ENCODE peak calls at places on chromosomes 6 and 20, in six cellular contexts. W is CD14-positive monocyte, L is cardiac muscle cell, K is fibroblast of lung, R is fibroblast of the aortic adventitia, H is lung. J is an unnamed sample.

GRCh38 chr6:139316622-139317317 is 25.0 kb upstream of the TXLNB start:
- DNase-seq in W (no peak), L (no peak), K (peak), R (no peak), H (no peak), J (no peak)

GRCh38 chr6:87697581-87698552 is 4.2 kb downstream of the AKIRIN2 start:
- DNase-seq in W (no peak), L (no peak), K (peak), R (peak), H (no peak), J (no peak)

GRCh38 chr20:3041818-3042504 is 1.5 kb upstream of the GNRH2 start:
- DNase-seq in W (no peak), L (no peak), K (peak), R (peak), H (no peak), J (no peak)

GRCh38 chr6:5036309-5036708 is 32.5 kb upstream of the RPP40 start:
- DNase-seq in W (no peak), L (peak), K (peak), R (no peak), H (no peak), J (no peak)

GRCh38 chr6:159852877-159853276 is 37.9 kb upstream of the MAS1 start:
- DNase-seq in W (no peak), L (no peak), K (no peak), R (peak), H (no peak), J (no peak)

GRCh38 chr6:43951063-43951755 is 176.0 kb downstream of the MRPL14 start:
- DNase-seq in W (peak), L (peak), K (no peak), R (no peak), H (peak), J (no peak)

GRCh38 chr6:142378138-142378875 is 76.5 kb downstream of the ADGRG6 start:
- DNase-seq in W (no peak), L (peak), K (peak), R (peak), H (peak), J (no peak)

GRCh38 chr6:33428219-33428890 is 8.5 kb downstream of the SYNGAP1 start:
- DNase-seq in W (no peak), L (peak), K (no peak), R (no peak), H (no peak), J (peak)

GRCh38 chr6:8108031-8108660 is 5.8 kb upstream of the EEF1E1 start:
- DNase-seq in W (no peak), L (no peak), K (peak), R (peak), H (no peak), J (no peak)

GRCh38 chr6:105135056-105135455 is 44.8 kb downstream of the POPDC3 start:
- DNase-seq in W (no peak), L (peak), K (peak), R (peak), H (no peak), J (no peak)

GRCh38 chr6:84137051-84137375 is 90.4 kb downstream of the CEP162 start:
- DNase-seq in W (no peak), L (no peak), K (peak), R (no peak), H (no peak), J (no peak)

GRCh38 chr6:134317471-134318131 is at the start of gene SGK1:
- DNase-seq in W (no peak), L (peak), K (peak), R (peak), H (no peak), J (no peak)

GRCh38 chr20:48349673-48350072 is 478.1 kb downstream of the PREX1 start:
- DNase-seq in W (no peak), L (no peak), K (no peak), R (no peak), H (no peak), J (no peak)

GRCh38 chr20:40815156-40816038 is 126.4 kb upstream of the MAFB start:
- DNase-seq in W (no peak), L (no peak), K (no peak), R (no peak), H (no peak), J (no peak)

DNA sequence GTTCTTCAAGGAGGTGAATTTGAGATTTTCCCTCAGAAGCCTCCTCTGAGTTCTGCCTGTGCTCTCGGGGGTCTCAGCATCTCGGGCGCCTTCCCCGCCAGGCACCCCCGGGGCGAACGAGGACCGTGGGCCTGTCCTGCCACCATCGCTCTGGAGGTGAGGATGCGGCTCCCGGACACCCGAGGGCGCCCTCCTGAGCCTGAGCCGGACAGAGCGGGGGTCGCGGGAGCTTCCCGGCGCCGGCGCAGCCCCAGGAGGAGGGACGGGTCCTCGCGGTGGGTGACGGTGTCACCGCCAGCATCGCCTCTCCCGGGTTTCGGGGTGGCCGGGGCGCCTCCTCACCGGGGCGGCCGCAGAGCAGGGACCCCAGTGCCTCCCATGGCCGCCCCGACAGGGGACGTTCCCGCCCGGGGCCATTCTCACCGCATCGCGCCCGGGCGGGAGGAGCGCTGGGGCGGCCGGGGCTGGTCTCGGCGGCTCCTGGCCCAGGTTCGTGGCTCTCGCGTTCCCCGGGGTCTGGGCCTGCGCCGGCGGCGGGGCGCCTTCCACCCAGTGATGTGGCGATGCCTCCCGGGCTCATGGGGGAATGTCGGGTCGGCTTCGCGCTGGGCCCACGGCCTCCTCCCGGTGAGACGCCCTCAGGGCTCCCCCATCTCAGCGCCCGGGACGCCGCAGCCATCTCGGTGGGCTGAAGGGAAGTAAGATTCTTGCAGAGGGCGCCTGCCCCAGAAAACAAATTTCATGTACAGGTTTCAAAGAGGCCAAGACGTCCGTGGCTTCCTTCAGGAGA is 210.5 kb downstream of the ERMARD start:
- DNase-seq in W (no peak), L (peak), K (no peak), R (no peak), H (no peak), J (peak)
- TF ChIP-seq CTCF in W (peak), L (peak), K (no peak), R (no peak), H (no peak), J (peak)

DNA sequence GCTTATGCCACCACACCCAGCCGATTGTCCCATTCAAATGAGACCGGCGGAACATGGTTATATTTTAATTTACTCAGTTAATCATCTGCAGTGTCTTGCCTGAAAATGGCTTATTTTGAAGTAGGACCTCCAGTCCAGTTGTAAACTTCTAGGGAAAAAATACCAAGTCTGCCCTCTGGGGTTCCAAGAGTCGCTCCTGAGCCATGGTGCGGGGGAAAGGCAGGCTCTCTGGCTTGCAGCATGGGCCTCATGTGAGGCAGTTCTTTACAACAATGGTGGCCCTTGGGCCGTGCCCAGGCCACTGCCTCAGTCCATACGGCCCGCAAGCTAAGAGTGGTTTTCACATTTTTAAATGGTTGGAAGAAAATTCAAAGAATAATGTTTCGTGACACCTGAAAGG is 62.7 kb upstream of the XRN2 start:
- DNase-seq in W (no peak), L (peak), K (no peak), R (no peak), H (no peak), J (no peak)
- TF ChIP-seq CTCF in W (no peak), L (no peak), K (no peak), R (no peak), H (no peak), J (no peak)

DNA sequence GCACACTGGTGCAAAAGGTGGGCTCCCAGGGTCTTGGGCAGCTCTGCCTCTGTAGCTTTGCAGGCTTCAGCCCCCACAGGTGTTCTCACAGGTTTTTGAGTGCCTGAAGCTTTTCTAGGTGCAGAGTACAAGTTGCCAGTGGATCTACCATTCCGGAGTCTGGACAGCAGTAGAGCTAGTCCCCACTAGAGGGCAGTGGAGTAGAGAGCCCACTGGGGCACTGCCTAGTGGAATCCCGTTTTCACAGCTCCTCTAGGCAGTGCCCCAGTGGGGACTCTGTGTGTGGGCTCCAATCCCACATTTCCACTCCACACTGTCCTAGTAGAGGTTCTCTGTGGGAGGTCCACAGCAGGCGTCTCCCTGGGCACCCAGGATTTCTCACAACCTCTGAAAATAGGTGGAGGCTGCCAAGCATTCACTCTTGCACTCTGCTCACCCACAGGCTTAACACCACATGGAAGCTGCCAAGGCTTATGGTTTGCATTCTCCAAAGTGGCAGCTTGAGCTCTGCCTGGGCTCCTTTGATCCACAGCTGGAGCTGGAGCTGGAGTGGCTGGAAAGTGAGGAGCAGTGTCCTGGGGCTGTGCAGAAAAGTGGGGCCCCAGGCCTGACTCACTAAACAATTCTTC is 86.3 kb upstream of the PROKR2 start:
- DNase-seq in W (no peak), L (peak), K (no peak), R (peak), H (no peak), J (no peak)
- TF ChIP-seq CTCF in W (peak), L (peak), K (no peak), R (peak), H (no peak), J (peak)

DNA sequence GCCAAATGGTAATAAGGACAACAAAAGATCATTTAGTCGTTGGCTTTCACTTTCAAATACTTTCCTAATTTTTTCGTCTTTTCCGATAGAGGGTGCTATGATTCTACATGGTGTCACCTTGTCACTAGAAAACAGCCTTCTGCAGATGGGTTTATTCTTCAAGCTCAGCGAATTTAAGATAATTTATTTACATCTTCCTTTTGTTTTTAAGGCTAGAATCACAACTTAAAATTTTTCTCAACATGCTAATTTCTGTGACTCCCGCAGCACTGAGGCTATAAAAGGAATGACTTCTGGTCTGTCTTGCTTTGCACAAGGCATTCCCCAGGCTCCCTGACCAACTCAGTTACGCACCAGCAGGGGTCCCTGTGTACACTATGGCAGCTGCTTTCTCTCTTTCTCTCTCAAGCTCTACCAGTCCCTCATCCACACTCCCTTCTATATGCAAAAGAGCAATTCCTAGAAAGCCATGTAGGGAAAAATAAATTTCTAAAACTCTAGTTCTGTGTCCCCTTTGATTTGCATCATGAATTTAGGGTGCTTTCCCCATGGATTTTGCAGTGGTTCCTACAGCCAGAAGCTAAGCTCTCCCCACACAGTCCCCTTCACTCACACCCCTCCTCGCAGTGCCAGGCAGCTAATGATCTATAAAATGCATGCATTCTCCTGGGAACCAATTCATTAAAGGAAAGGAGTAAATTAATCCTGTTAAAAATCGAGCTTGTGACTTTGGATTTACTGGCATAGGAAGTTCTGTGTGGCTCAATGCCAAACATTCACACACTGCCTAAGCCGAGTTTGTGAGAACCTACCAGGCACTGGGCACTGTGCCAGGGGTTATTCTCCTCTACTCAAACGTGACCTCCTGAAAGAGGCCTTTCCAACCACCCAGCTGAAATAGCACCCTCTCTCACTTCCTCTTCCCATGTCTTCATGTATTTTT is 74.5 kb downstream of the DCDC2 start:
- DNase-seq in W (peak), L (peak), K (peak), R (peak), H (peak), J (no peak)
- TF ChIP-seq CTCF in W (peak), L (peak), K (peak), R (peak), H (no peak), J (no peak)

GRCh38 chr20:11492391-11492790 is 425.3 kb upstream of the BTBD3 start:
- DNase-seq in W (no peak), L (no peak), K (no peak), R (no peak), H (no peak), J (no peak)
- TF ChIP-seq CTCF in W (no peak), L (no peak), K (no peak), R (no peak), H (no peak), J (no peak)

J was measured in natural killer cell.